ENCODE peak calls at places on chromosomes 1 and 21, in four cellular contexts. L, K, T and D are unnamed samples.

GRCh38 chr1:186682721-186683120 is 2.5 kb upstream of the PTGS2 start:
- DNase-seq in T (peak; percentile 21), K (no peak), L (no peak), D (no peak)

GRCh38 chr1:217135569-217135915 is 412.3 kb upstream of the ESRRG start:
- DNase-seq in T (peak; percentile 14), L (peak; percentile 20), K (no peak), D (no peak)

GRCh38 chr1:236663934-236664333 is 22.4 kb upstream of the ACTN2 start:
- DNase-seq in L (no peak), K (no peak), T (no peak), D (no peak)

GRCh38 chr1:19257178-19257914 is 5.7 kb downstream of the MRTO4 start:
- DNase-seq in K (no peak), T (peak; percentile 14), L (no peak), D (no peak)

GRCh38 chr1:38275960-38276359 is 229.4 kb upstream of the POU3F1 start:
- DNase-seq in K (no peak), T (no peak), L (no peak), D (no peak)

GRCh38 chr1:170354679-170355078 is 177.3 kb upstream of the GORAB start:
- DNase-seq in T (no peak), L (no peak), K (no peak), D (no peak)

GRCh38 chr1:185864331-185864730 is 130.1 kb downstream of the HMCN1 start:
- DNase-seq in K (no peak), L (no peak), T (peak; percentile 49), D (no peak)

GRCh38 chr1:64912191-64912590 is 54.2 kb downstream of the JAK1 start:
- DNase-seq in L (no peak), K (no peak), T (peak; percentile 29), D (no peak)

GRCh38 chr1:31069392-31069791 is 3.9 kb upstream of the PUM1 start:
- DNase-seq in T (no peak), K (no peak), L (no peak), D (no peak)

GRCh38 chr21:44980562-44981489 is 41.0 kb downstream of the SLX9 start:
- DNase-seq in T (no peak), K (no peak), L (no peak), D (no peak)

GRCh38 chr21:29888437-29888836 is 51.4 kb downstream of the GRIK1 start:
- DNase-seq in T (peak; percentile 2), K (no peak), L (peak; percentile 33), D (no peak)

GRCh38 chr21:32214654-32215305 is 64.1 kb downstream of the MIS18A start:
- DNase-seq in T (no peak), K (no peak), L (no peak), D (no peak)

GRCh38 chr1:33365560-33365997 is 44.7 kb upstream of the A3GALT2 start:
- DNase-seq in K (no peak), T (peak; percentile 83), L (no peak), D (peak; percentile 59)

GRCh38 chr1:232684331-232685105 is 54.6 kb upstream of the SIPA1L2 start:
- DNase-seq in T (peak; percentile 75), K (no peak), L (peak; percentile 54), D (no peak)

GRCh38 chr1:154157520-154158306 is 2.8 kb upstream of the NUP210L start:
- DNase-seq in K (no peak), L (no peak), T (peak; percentile 70), D (no peak)

GRCh38 chr1:42142894-42143675 is 10.1 kb upstream of the GUCA2B start:
- DNase-seq in L (peak; percentile 51), K (peak; percentile 36), T (peak; percentile 11), D (no peak)
- H3K4me2 ChIP-seq in L (no peak overlapping the region), K (peak overlapping the region; percentile 17), T (no peak overlapping the region), D (no peak overlapping the region)

GRCh38 chr1:187840557-187840956 is 1011.8 kb downstream of the PLA2G4A start:
- DNase-seq in K (no peak), L (no peak), T (peak; percentile 37), D (no peak)
- H2AFZ ChIP-seq in K (no peak overlapping the region), L (no peak overlapping the region), T (no peak overlapping the region), D (no peak overlapping the region)

DNA sequence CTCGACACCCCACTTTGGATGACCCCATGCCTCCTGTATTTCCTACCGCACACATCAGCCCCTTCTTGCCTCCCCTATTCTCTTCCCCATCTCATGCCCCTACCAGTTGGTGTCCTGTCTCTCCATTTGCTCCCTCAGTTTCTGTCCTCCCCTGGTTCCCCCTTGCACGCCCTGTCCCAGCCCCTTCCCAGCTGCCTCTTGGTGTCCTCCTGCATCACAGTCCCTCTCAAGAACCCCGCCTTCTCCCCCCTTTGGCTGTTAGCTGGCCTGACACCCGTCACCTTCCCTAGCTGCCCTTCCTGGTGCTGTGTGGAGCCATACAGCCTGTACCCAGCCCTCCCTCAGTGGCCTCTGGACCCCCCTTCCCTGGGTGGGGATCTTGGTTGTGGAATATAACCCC is 41.5 kb upstream of the NFASC start:
- DNase-seq in L (no peak), T (no peak), K (no peak), D (no peak)
- H3K4me2 ChIP-seq in L (peak overlapping the region; percentile 47), T (peak overlapping the region; percentile 95), K (no peak overlapping the region), D (no peak overlapping the region)

GRCh38 chr1:234612352-234613127 is 2.6 kb upstream of the IRF2BP2 start:
- DNase-seq in K (peak; percentile 97), L (peak; percentile 100), T (peak; percentile 99), D (peak; percentile 99)
- H2AFZ ChIP-seq in K (no peak overlapping the region), L (no peak overlapping the region), T (no peak overlapping the region), D (no peak overlapping the region)

DNA sequence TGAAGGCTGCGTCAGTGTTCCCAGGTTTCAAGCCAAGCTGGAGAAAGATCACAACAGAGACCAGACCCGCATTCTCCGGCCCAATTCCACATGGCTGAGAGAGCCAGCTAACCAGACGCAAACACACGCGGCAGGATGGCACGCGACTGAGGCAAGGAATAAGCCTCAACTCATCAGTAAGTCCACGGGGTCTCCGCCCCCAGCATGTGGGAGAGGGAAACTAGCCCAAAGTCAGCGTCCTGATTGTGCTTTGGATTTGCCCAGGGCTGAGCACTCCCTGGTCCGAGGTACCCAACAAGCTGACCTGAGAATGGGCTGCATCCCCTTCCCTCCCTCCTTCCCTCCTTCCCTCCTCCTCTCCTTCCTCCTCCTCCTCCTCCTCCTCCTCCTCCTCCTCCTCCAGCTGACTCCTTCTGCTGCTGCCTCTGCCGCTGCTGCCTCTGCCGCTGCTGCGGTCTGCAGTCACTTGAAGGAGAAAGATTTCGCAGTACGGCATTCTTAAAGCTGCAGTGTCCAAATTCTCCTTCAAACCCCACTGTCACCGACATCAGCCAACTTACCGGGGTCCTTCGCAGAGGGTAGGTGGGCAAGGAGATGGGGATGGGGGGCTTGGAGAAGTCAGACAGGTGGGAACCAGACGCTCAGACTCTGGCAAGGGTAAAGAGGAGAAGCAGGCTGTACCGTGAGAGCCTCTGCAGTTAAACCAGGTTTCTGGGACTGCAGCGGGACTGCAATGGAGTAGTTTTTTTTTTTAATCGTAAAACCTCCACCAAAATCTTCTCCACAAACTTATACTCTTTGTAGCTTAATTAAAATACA is 32.9 kb upstream of the H6PD start:
- DNase-seq in L (peak; percentile 41), K (no peak), T (peak; percentile 74), D (peak; percentile 19)
- H3K4me2 ChIP-seq in L (peak overlapping the region; percentile 88), K (peak overlapping the region; percentile 95), T (peak overlapping the region; percentile 57), D (peak overlapping the region; percentile 98)